ENCODE peak calls at places on chromosomes 11 and 22, in five cellular contexts. R is A549; J is CD4-positive, alpha-beta memory T cell; W is CD8-positive, alpha-beta T cell; X is HT1080. E is an unnamed sample.

GRCh38 chr11:3123761-3124733 is 41.1 kb downstream of the OSBPL5 start:
- DNase-seq in W (no peak), J (no peak), X (peak), R (peak), E (peak)

GRCh38 chr11:63565728-63566127 is 2.5 kb upstream of the PLAAT2 start:
- DNase-seq in W (no peak), X (no peak), J (no peak), R (no peak), E (no peak)

GRCh38 chr11:119236891-119237290 is 30.8 kb downstream of the CBL start:
- DNase-seq in R (no peak), J (no peak), W (no peak), X (no peak), E (no peak)

GRCh38 chr11:112584674-112585073 is 324.0 kb upstream of the PLET1 start:
- DNase-seq in W (no peak), R (no peak), J (no peak), X (no peak), E (no peak)

GRCh38 chr11:117866526-117866925 is 9.9 kb downstream of the FXYD6 start:
- DNase-seq in J (no peak), R (no peak), X (no peak), W (no peak), E (no peak)

GRCh38 chr11:83827520-83827919 is 541.4 kb upstream of the CCDC90B start:
- DNase-seq in J (no peak), X (no peak), W (no peak), R (no peak), E (no peak)

GRCh38 chr11:75938543-75938942 is 123.5 kb downstream of the UVRAG start:
- DNase-seq in J (no peak), R (no peak), X (peak), W (no peak), E (no peak)

GRCh38 chr11:109971184-109971523 is 122.0 kb upstream of the ZC3H12C start:
- DNase-seq in X (peak), J (no peak), R (no peak), W (no peak), E (peak)

GRCh38 chr11:121555172-121555571 is 102.4 kb upstream of the SORL1-AS1 start:
- DNase-seq in X (no peak), J (no peak), R (no peak), W (no peak), E (no peak)

GRCh38 chr11:111413849-111414248 is 34.8 kb upstream of the POU2AF1 start:
- DNase-seq in R (no peak), X (no peak), J (no peak), W (no peak), E (no peak)

GRCh38 chr11:130819561-130819960 is 96.7 kb downstream of the SNX19 start:
- DNase-seq in R (no peak), J (no peak), W (no peak), X (no peak), E (no peak)

GRCh38 chr11:119684361-119685072 is 44.5 kb downstream of the NECTIN1 start:
- DNase-seq in J (no peak), R (peak), X (peak), W (no peak), E (no peak)

GRCh38 chr11:38131535-38131934 is 1533.5 kb upstream of the RAG2 start:
- DNase-seq in X (no peak), J (no peak), R (no peak), W (no peak), E (no peak)

GRCh38 chr11:33532257-33532656 is 168.4 kb downstream of the C11orf91 start:
- DNase-seq in J (no peak), R (no peak), W (no peak), X (no peak), E (no peak)

GRCh38 chr11:77842451-77843121 is 21.6 kb downstream of the AAMDC start:
- DNase-seq in J (no peak), R (no peak), X (peak), W (no peak), E (no peak)

GRCh38 chr11:119051440-119052162 is 5.4 kb downstream of the HYOU1 start:
- DNase-seq in J (peak), R (no peak), X (no peak), W (no peak), E (no peak)

GRCh38 chr11:8760896-8761295 is 78.3 kb downstream of the RPL27A start:
- DNase-seq in J (no peak), X (no peak), W (no peak), R (no peak), E (no peak)

GRCh38 chr11:10561043-10561818 is 7.2 kb downstream of the LYVE1 start:
- DNase-seq in W (no peak), J (no peak), R (no peak), X (no peak), E (no peak)

GRCh38 chr11:116862101-116862637 is 24.7 kb upstream of the APOA1 start:
- DNase-seq in X (no peak), W (no peak), J (no peak), R (no peak), E (no peak)

GRCh38 chr11:67266424-67267187 is at the start of gene GRK2:
- DNase-seq in J (peak), W (no peak), X (no peak), R (peak), E (no peak)

GRCh38 chr11:8224711-8225110 is 39.0 kb downstream of the LMO1 start:
- DNase-seq in J (no peak), R (no peak), X (no peak), W (no peak), E (no peak)

GRCh38 chr11:60724420-60724819 is at the start of gene MS4A18:
- DNase-seq in W (no peak), R (no peak), J (no peak), X (no peak), E (no peak)

GRCh38 chr11:11036185-11037161 is 178.6 kb upstream of the ZBED5 start:
- DNase-seq in W (no peak), R (peak), J (peak), X (peak), E (peak)

GRCh38 chr11:60974726-60975125 is 3.2 kb downstream of the CD6 start:
- DNase-seq in J (no peak), X (no peak), W (no peak), R (no peak), E (no peak)

GRCh38 chr22:17091851-17092250 is 7.1 kb downstream of the IL17RA start:
- DNase-seq in R (no peak), X (no peak), W (no peak), J (no peak), E (no peak)

GRCh38 chr11:120040136-120040840 is 97.6 kb downstream of the TRIM29 start:
- DNase-seq in X (no peak), R (no peak), W (no peak), J (no peak), E (no peak)

GRCh38 chr11:27812341-27812740 is 112.1 kb upstream of the BDNF start:
- DNase-seq in W (no peak), J (no peak), R (no peak), X (peak), E (no peak)